ENCODE peak calls at places on chromosomes 7 and 10, in ten cellular contexts. One of them, this sample, is unnamed.

GRCh38 chr10:9427208-9427607 is 1372.7 kb downstream of the GATA3 start:
- DNase-seq in uterus: no peak
- DNase-seq in endodermal cell: no peak
- DNase-seq in GM12865: no peak
- DNase-seq in A549: no peak
- DNase-seq in astrocyte of the spinal cord: no peak
- DNase-seq in MM.1S: no peak
- DNase-seq in fibroblast of mammary gland: no peak
- DNase-seq in psoas muscle: no peak
- DNase-seq in Panc1: no peak
- DNase-seq in this sample: no peak

GRCh38 chr7:115731796-115732471 is 298.6 kb downstream of the TFEC start:
- DNase-seq in endodermal cell: no peak
- DNase-seq in uterus: no peak
- DNase-seq in astrocyte of the spinal cord: no peak
- DNase-seq in psoas muscle: no peak
- DNase-seq in MM.1S: no peak
- DNase-seq in Panc1: no peak
- DNase-seq in A549: no peak
- DNase-seq in fibroblast of mammary gland: no peak
- DNase-seq in GM12865: no peak
- DNase-seq in this sample: no peak

GRCh38 chr7:148260605-148261004 is 330.0 kb upstream of the C7orf33 start:
- DNase-seq in endodermal cell: no peak
- DNase-seq in MM.1S: no peak
- DNase-seq in astrocyte of the spinal cord: no peak
- DNase-seq in GM12865: no peak
- DNase-seq in A549: no peak
- DNase-seq in Panc1: no peak
- DNase-seq in uterus: peak; percentile 28
- DNase-seq in psoas muscle: no peak
- DNase-seq in fibroblast of mammary gland: no peak
- DNase-seq in this sample: no peak

GRCh38 chr7:116576350-116577319 is 51.8 kb downstream of the CAV1 start:
- DNase-seq in fibroblast of mammary gland: peak; percentile 98
- DNase-seq in astrocyte of the spinal cord: peak; percentile 93
- DNase-seq in GM12865: no peak
- DNase-seq in Panc1: no peak
- DNase-seq in MM.1S: no peak
- DNase-seq in A549: peak; percentile 67
- DNase-seq in psoas muscle: no peak
- DNase-seq in uterus: peak; percentile 22
- DNase-seq in endodermal cell: no peak
- DNase-seq in this sample: peak; percentile 80

GRCh38 chr10:36534471-36535002 is 590.9 kb upstream of the ANKRD30A start:
- DNase-seq in astrocyte of the spinal cord: peak; percentile 92
- DNase-seq in endodermal cell: no peak
- DNase-seq in psoas muscle: no peak
- DNase-seq in Panc1: peak; percentile 38
- DNase-seq in uterus: no peak
- DNase-seq in fibroblast of mammary gland: peak; percentile 98
- DNase-seq in A549: peak; percentile 40
- DNase-seq in GM12865: peak; percentile 38
- DNase-seq in MM.1S: peak; percentile 67
- DNase-seq in this sample: peak; percentile 99

GRCh38 chr10:72276421-72277339 is 3.0 kb downstream of the DDIT4 start:
- DNase-seq in A549: peak; percentile 89
- DNase-seq in uterus: no peak
- DNase-seq in GM12865: peak; percentile 30
- DNase-seq in psoas muscle: no peak
- DNase-seq in astrocyte of the spinal cord: peak; percentile 86
- DNase-seq in endodermal cell: no peak
- DNase-seq in Panc1: no peak
- DNase-seq in MM.1S: no peak
- DNase-seq in fibroblast of mammary gland: peak; percentile 87
- DNase-seq in this sample: peak; percentile 80

GRCh38 chr7:124130-124949 is 68.0 kb upstream of the FAM20C start:
- DNase-seq in fibroblast of mammary gland: no peak
- DNase-seq in A549: no peak
- DNase-seq in astrocyte of the spinal cord: no peak
- DNase-seq in uterus: no peak
- DNase-seq in psoas muscle: no peak
- DNase-seq in Panc1: no peak
- DNase-seq in MM.1S: no peak
- DNase-seq in endodermal cell: no peak
- DNase-seq in GM12865: no peak
- DNase-seq in this sample: no peak

GRCh38 chr7:85471740-85472139 is 284.9 kb upstream of the SEMA3D start:
- DNase-seq in fibroblast of mammary gland: peak; percentile 47
- DNase-seq in psoas muscle: no peak
- DNase-seq in Panc1: no peak
- DNase-seq in astrocyte of the spinal cord: peak; percentile 83
- DNase-seq in GM12865: peak; percentile 30
- DNase-seq in MM.1S: no peak
- DNase-seq in A549: no peak
- DNase-seq in endodermal cell: no peak
- DNase-seq in uterus: no peak
- DNase-seq in this sample: no peak

GRCh38 chr7:70484255-70484654 is 647.7 kb upstream of the GALNT17 start:
- DNase-seq in Panc1: no peak
- DNase-seq in endodermal cell: no peak
- DNase-seq in A549: no peak
- DNase-seq in psoas muscle: no peak
- DNase-seq in fibroblast of mammary gland: no peak
- DNase-seq in uterus: no peak
- DNase-seq in GM12865: no peak
- DNase-seq in MM.1S: no peak
- DNase-seq in astrocyte of the spinal cord: no peak
- DNase-seq in this sample: no peak

GRCh38 chr7:96241834-96242233 is 80.1 kb downstream of the SLC25A13 start:
- DNase-seq in Panc1: no peak
- DNase-seq in endodermal cell: no peak
- DNase-seq in psoas muscle: no peak
- DNase-seq in astrocyte of the spinal cord: peak; percentile 39
- DNase-seq in fibroblast of mammary gland: no peak
- DNase-seq in A549: no peak
- DNase-seq in GM12865: no peak
- DNase-seq in MM.1S: no peak
- DNase-seq in uterus: no peak
- DNase-seq in this sample: no peak

GRCh38 chr10:13904053-13904452 is 317.3 kb downstream of the PRPF18 start:
- DNase-seq in MM.1S: no peak
- DNase-seq in astrocyte of the spinal cord: no peak
- DNase-seq in Panc1: no peak
- DNase-seq in endodermal cell: no peak
- DNase-seq in GM12865: no peak
- DNase-seq in A549: no peak
- DNase-seq in fibroblast of mammary gland: no peak
- DNase-seq in psoas muscle: no peak
- DNase-seq in uterus: no peak
- DNase-seq in this sample: no peak

GRCh38 chr10:30378607-30379006 is 29.5 kb upstream of the MTPAP start:
- DNase-seq in fibroblast of mammary gland: no peak
- DNase-seq in Panc1: no peak
- DNase-seq in astrocyte of the spinal cord: no peak
- DNase-seq in GM12865: no peak
- DNase-seq in MM.1S: no peak
- DNase-seq in uterus: no peak
- DNase-seq in psoas muscle: no peak
- DNase-seq in endodermal cell: peak; percentile 64
- DNase-seq in A549: no peak
- DNase-seq in this sample: peak; percentile 10

GRCh38 chr10:103493362-103493871 is at the start of gene NEURL1:
- DNase-seq in astrocyte of the spinal cord: no peak
- DNase-seq in GM12865: peak; percentile 27
- DNase-seq in endodermal cell: peak; percentile 77
- DNase-seq in psoas muscle: peak; percentile 55
- DNase-seq in uterus: peak; percentile 54
- DNase-seq in Panc1: no peak
- DNase-seq in fibroblast of mammary gland: no peak
- DNase-seq in MM.1S: peak; percentile 74
- DNase-seq in A549: no peak
- DNase-seq in this sample: peak; percentile 13

DNA sequence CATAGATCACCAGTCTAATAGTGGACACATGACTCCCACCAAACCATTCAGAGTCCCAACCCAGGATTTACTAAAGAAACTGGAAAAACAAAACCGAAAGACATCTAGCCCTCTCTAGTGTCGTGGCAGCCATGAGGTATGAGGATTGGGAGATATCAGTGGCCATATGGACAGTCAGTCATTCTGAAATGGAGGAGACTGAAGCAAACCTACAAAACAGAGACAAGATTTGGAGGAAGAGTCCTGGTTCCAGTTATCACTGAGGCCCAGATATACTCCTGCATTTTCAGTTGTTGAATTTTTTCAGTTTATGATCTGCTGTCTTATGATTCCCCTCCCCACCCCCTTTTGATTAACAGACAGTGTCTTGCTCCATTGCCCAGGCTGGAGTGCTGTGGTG is 9.1 kb upstream of the RALA start:
- DNase-seq in psoas muscle: no peak
- DNase-seq in fibroblast of mammary gland: no peak
- DNase-seq in uterus: no peak
- DNase-seq in MM.1S: no peak
- DNase-seq in endodermal cell: no peak
- DNase-seq in Panc1: no peak
- DNase-seq in GM12865: no peak
- DNase-seq in A549: no peak
- DNase-seq in astrocyte of the spinal cord: no peak
- DNase-seq in this sample: no peak
- H3K4me3 ChIP-seq in psoas muscle: no peak overlapping the region
- H3K4me3 ChIP-seq in fibroblast of mammary gland: no peak overlapping the region
- H3K4me3 ChIP-seq in uterus: no peak overlapping the region
- H3K4me3 ChIP-seq in MM.1S: no peak overlapping the region
- H3K4me3 ChIP-seq in endodermal cell: no peak overlapping the region
- H3K4me3 ChIP-seq in Panc1: no peak overlapping the region
- H3K4me3 ChIP-seq in GM12865: no peak overlapping the region
- H3K4me3 ChIP-seq in A549: no peak overlapping the region
- H3K4me3 ChIP-seq in astrocyte of the spinal cord: no peak overlapping the region
- H3K4me3 ChIP-seq in this sample: no peak overlapping the region

DNA sequence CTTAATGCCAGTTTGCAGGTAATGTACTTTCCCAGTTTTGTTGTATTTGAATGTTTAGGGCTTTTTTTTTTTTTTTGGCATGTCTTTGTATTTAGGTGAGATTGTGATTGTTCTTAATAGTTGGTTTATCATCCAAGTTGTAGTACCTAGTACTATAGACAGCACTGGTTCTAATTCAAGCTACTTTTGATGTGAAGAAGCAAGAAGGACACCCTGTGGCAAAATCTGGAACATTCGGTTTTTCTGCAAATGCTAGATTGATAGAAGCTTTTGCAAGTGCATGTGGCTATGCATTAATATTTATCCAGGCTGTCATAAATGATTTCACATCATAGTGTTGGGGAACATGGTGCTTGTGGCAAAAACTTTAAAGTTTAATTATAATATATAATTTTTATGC is 248.9 kb downstream of the FOXP2 start:
- DNase-seq in fibroblast of mammary gland: peak; percentile 43
- DNase-seq in A549: peak; percentile 51
- DNase-seq in GM12865: peak; percentile 64
- DNase-seq in Panc1: no peak
- DNase-seq in psoas muscle: no peak
- DNase-seq in MM.1S: peak; percentile 43
- DNase-seq in uterus: no peak
- DNase-seq in endodermal cell: no peak
- DNase-seq in astrocyte of the spinal cord: peak; percentile 59
- DNase-seq in this sample: peak; percentile 43
- TF ChIP-seq CTCF in fibroblast of mammary gland: peak; percentile 41
- TF ChIP-seq CTCF in A549: no peak
- TF ChIP-seq CTCF in GM12865: no peak
- TF ChIP-seq CTCF in Panc1: peak; percentile 24
- TF ChIP-seq CTCF in psoas muscle: no peak
- TF ChIP-seq CTCF in MM.1S: peak; percentile 34
- TF ChIP-seq CTCF in uterus: no peak
- TF ChIP-seq CTCF in endodermal cell: peak; percentile 75
- TF ChIP-seq CTCF in astrocyte of the spinal cord: peak; percentile 47
- TF ChIP-seq CTCF in this sample: peak; percentile 46

GRCh38 chr10:26215534-26215922 is 1.0 kb upstream of the GAD2 start:
- DNase-seq in GM12865: no peak
- DNase-seq in psoas muscle: no peak
- DNase-seq in endodermal cell: no peak
- DNase-seq in A549: no peak
- DNase-seq in fibroblast of mammary gland: no peak
- DNase-seq in MM.1S: no peak
- DNase-seq in astrocyte of the spinal cord: no peak
- DNase-seq in Panc1: no peak
- DNase-seq in uterus: no peak
- DNase-seq in this sample: no peak
- H3K4me3 ChIP-seq in GM12865: no peak overlapping the region
- H3K4me3 ChIP-seq in psoas muscle: no peak overlapping the region
- H3K4me3 ChIP-seq in endodermal cell: peak overlapping the region; percentile 77
- H3K4me3 ChIP-seq in A549: peak overlapping the region; percentile 28
- H3K4me3 ChIP-seq in fibroblast of mammary gland: no peak overlapping the region
- H3K4me3 ChIP-seq in MM.1S: no peak overlapping the region
- H3K4me3 ChIP-seq in astrocyte of the spinal cord: no peak overlapping the region
- H3K4me3 ChIP-seq in Panc1: no peak overlapping the region
- H3K4me3 ChIP-seq in uterus: no peak overlapping the region
- H3K4me3 ChIP-seq in this sample: no peak overlapping the region

GRCh38 chr10:55410415-55410885 is 609.4 kb upstream of the PCDH15 start:
- DNase-seq in GM12865: no peak
- DNase-seq in psoas muscle: peak; percentile 49
- DNase-seq in A549: no peak
- DNase-seq in Panc1: no peak
- DNase-seq in uterus: peak; percentile 21
- DNase-seq in endodermal cell: peak; percentile 61
- DNase-seq in astrocyte of the spinal cord: no peak
- DNase-seq in MM.1S: no peak
- DNase-seq in fibroblast of mammary gland: peak; percentile 12
- DNase-seq in this sample: peak; percentile 36
- TF ChIP-seq CTCF in GM12865: no peak
- TF ChIP-seq CTCF in psoas muscle: peak; percentile 30
- TF ChIP-seq CTCF in A549: no peak
- TF ChIP-seq CTCF in Panc1: peak; percentile 19
- TF ChIP-seq CTCF in uterus: no peak
- TF ChIP-seq CTCF in endodermal cell: peak; percentile 43
- TF ChIP-seq CTCF in astrocyte of the spinal cord: no peak
- TF ChIP-seq CTCF in MM.1S: no peak
- TF ChIP-seq CTCF in fibroblast of mammary gland: no peak
- TF ChIP-seq CTCF in this sample: peak; percentile 8

GRCh38 chr10:48683893-48684292 is 780 bp upstream of the WDFY4 start:
- DNase-seq in astrocyte of the spinal cord: no peak
- DNase-seq in MM.1S: no peak
- DNase-seq in endodermal cell: no peak
- DNase-seq in Panc1: no peak
- DNase-seq in uterus: no peak
- DNase-seq in psoas muscle: no peak
- DNase-seq in A549: no peak
- DNase-seq in GM12865: peak; percentile 74
- DNase-seq in fibroblast of mammary gland: no peak
- DNase-seq in this sample: no peak
- H3K4me3 ChIP-seq in astrocyte of the spinal cord: no peak overlapping the region
- H3K4me3 ChIP-seq in MM.1S: no peak overlapping the region
- H3K4me3 ChIP-seq in endodermal cell: no peak overlapping the region
- H3K4me3 ChIP-seq in Panc1: no peak overlapping the region
- H3K4me3 ChIP-seq in uterus: no peak overlapping the region
- H3K4me3 ChIP-seq in psoas muscle: no peak overlapping the region
- H3K4me3 ChIP-seq in A549: no peak overlapping the region
- H3K4me3 ChIP-seq in GM12865: peak overlapping the region; percentile 86
- H3K4me3 ChIP-seq in fibroblast of mammary gland: no peak overlapping the region
- H3K4me3 ChIP-seq in this sample: no peak overlapping the region